ENCODE peak calls at places on chromosomes 12 and 14, in nine cellular contexts. P, B, W, U, S, V, K, H and F are unnamed samples.

GRCh38 chr14:79318371-79318770 is 892.9 kb downstream of the DIO2 start:
- DNase-seq in P (no peak), B (no peak), W (no peak), U (peak; percentile 21), S (no peak), V (no peak), K (no peak), H (no peak), F (no peak)

GRCh38 chr12:106673151-106673550 is 90.3 kb downstream of the RFX4 start:
- DNase-seq in P (peak; percentile 20), B (peak; percentile 19), W (no peak), U (no peak), S (no peak), V (no peak), K (no peak), H (no peak), F (no peak)

GRCh38 chr14:97156705-97157104 is 359.5 kb downstream of the VRK1 start:
- DNase-seq in P (no peak), B (no peak), W (no peak), U (no peak), S (no peak), V (no peak), K (no peak), H (no peak), F (no peak)

GRCh38 chr14:72597834-72598233 is 296.1 kb downstream of the DPF3 start:
- DNase-seq in P (no peak), B (no peak), W (no peak), U (no peak), S (no peak), V (no peak), K (no peak), H (no peak), F (no peak)

GRCh38 chr12:19744760-19745218 is 305.5 kb downstream of the AEBP2 start:
- DNase-seq in P (no peak), B (no peak), W (no peak), U (peak; percentile 69), S (no peak), V (no peak), K (no peak), H (no peak), F (no peak)

GRCh38 chr14:73370561-73370960 is 87.8 kb downstream of the NUMB start:
- DNase-seq in P (no peak), B (no peak), W (no peak), U (no peak), S (no peak), V (no peak), K (no peak), H (no peak), F (no peak)

GRCh38 chr12:66061076-66061475 is 69.5 kb downstream of the LLPH start:
- DNase-seq in P (no peak), B (no peak), W (no peak), U (no peak), S (peak; percentile 21), V (no peak), K (no peak), H (no peak), F (no peak)

GRCh38 chr14:23645504-23645811 is 9.3 kb downstream of the DHRS2 start:
- DNase-seq in P (no peak), B (no peak), W (no peak), U (no peak), S (no peak), V (no peak), K (no peak), H (no peak), F (no peak)

GRCh38 chr12:126681676-126682075 is 1585.3 kb upstream of the TMEM132C start:
- DNase-seq in P (no peak), B (no peak), W (no peak), U (no peak), S (peak; percentile 33), V (no peak), K (no peak), H (no peak), F (no peak)

GRCh38 chr12:20601668-20602280 is 93.4 kb upstream of the SLCO1C1 start:
- DNase-seq in P (peak; percentile 15), B (peak; percentile 32), W (no peak), U (peak; percentile 76), S (peak; percentile 47), V (peak; percentile 33), K (no peak), H (no peak), F (no peak)